ENCODE peak calls at places on chromosomes 3 and 15, in eight cellular contexts. One of them, this sample, is unnamed.

GRCh38 chr3:74271541-74271940 is 342.9 kb downstream of the CNTN3 start:
- DNase-seq in stimulated activated CD4-positive, alpha-beta T cell treated with anti-CD3 and anti-CD28 coated beads, Interleukin-2, amount 100 ng/mL, for 24 hours: no peak
- DNase-seq in astrocyte: no peak
- DNase-seq in M059J: no peak
- DNase-seq in coronary artery: no peak
- DNase-seq in GM10248: no peak
- DNase-seq in neural crest cell: no peak
- DNase-seq in naive thymus-derived CD4-positive, alpha-beta T cell: no peak
- DNase-seq in this sample: no peak

GRCh38 chr3:127789051-127789450 is 33.3 kb downstream of the MGLL start:
- DNase-seq in neural crest cell: no peak
- DNase-seq in naive thymus-derived CD4-positive, alpha-beta T cell: no peak
- DNase-seq in coronary artery: no peak
- DNase-seq in astrocyte: no peak
- DNase-seq in M059J: peak
- DNase-seq in GM10248: no peak
- DNase-seq in stimulated activated CD4-positive, alpha-beta T cell treated with anti-CD3 and anti-CD28 coated beads, Interleukin-2, amount 100 ng/mL, for 24 hours: no peak
- DNase-seq in this sample: no peak

GRCh38 chr3:138234401-138235179 is 47.5 kb downstream of the ARMC8 start:
- DNase-seq in astrocyte: peak
- DNase-seq in stimulated activated CD4-positive, alpha-beta T cell treated with anti-CD3 and anti-CD28 coated beads, Interleukin-2, amount 100 ng/mL, for 24 hours: no peak
- DNase-seq in GM10248: no peak
- DNase-seq in coronary artery: no peak
- DNase-seq in neural crest cell: no peak
- DNase-seq in M059J: peak
- DNase-seq in naive thymus-derived CD4-positive, alpha-beta T cell: no peak
- DNase-seq in this sample: no peak

GRCh38 chr3:149198611-149199010 is 23.0 kb downstream of the CP start:
- DNase-seq in coronary artery: no peak
- DNase-seq in stimulated activated CD4-positive, alpha-beta T cell treated with anti-CD3 and anti-CD28 coated beads, Interleukin-2, amount 100 ng/mL, for 24 hours: no peak
- DNase-seq in naive thymus-derived CD4-positive, alpha-beta T cell: no peak
- DNase-seq in M059J: peak
- DNase-seq in astrocyte: peak
- DNase-seq in GM10248: no peak
- DNase-seq in neural crest cell: no peak
- DNase-seq in this sample: no peak

GRCh38 chr3:41652931-41653330 is 309.0 kb downstream of the ULK4 start:
- DNase-seq in naive thymus-derived CD4-positive, alpha-beta T cell: no peak
- DNase-seq in GM10248: no peak
- DNase-seq in astrocyte: peak
- DNase-seq in stimulated activated CD4-positive, alpha-beta T cell treated with anti-CD3 and anti-CD28 coated beads, Interleukin-2, amount 100 ng/mL, for 24 hours: no peak
- DNase-seq in coronary artery: no peak
- DNase-seq in M059J: peak
- DNase-seq in neural crest cell: no peak
- DNase-seq in this sample: no peak

GRCh38 chr15:50148362-50148963 is 29.4 kb upstream of the ATP8B4 start:
- DNase-seq in M059J: peak
- DNase-seq in GM10248: no peak
- DNase-seq in naive thymus-derived CD4-positive, alpha-beta T cell: no peak
- DNase-seq in stimulated activated CD4-positive, alpha-beta T cell treated with anti-CD3 and anti-CD28 coated beads, Interleukin-2, amount 100 ng/mL, for 24 hours: no peak
- DNase-seq in astrocyte: peak
- DNase-seq in neural crest cell: peak
- DNase-seq in coronary artery: no peak
- DNase-seq in this sample: no peak

GRCh38 chr3:136612512-136612911 is 139.7 kb downstream of the STAG1 start:
- DNase-seq in astrocyte: peak
- DNase-seq in stimulated activated CD4-positive, alpha-beta T cell treated with anti-CD3 and anti-CD28 coated beads, Interleukin-2, amount 100 ng/mL, for 24 hours: no peak
- DNase-seq in neural crest cell: no peak
- DNase-seq in naive thymus-derived CD4-positive, alpha-beta T cell: no peak
- DNase-seq in M059J: no peak
- DNase-seq in GM10248: no peak
- DNase-seq in coronary artery: no peak
- DNase-seq in this sample: no peak

GRCh38 chr3:42892169-42892568 is 13.8 kb upstream of the ZNF662 start:
- DNase-seq in M059J: no peak
- DNase-seq in stimulated activated CD4-positive, alpha-beta T cell treated with anti-CD3 and anti-CD28 coated beads, Interleukin-2, amount 100 ng/mL, for 24 hours: no peak
- DNase-seq in neural crest cell: no peak
- DNase-seq in coronary artery: no peak
- DNase-seq in GM10248: no peak
- DNase-seq in astrocyte: peak
- DNase-seq in naive thymus-derived CD4-positive, alpha-beta T cell: no peak
- DNase-seq in this sample: no peak

GRCh38 chr3:16362781-16363180 is 97.8 kb downstream of the OXNAD1 start:
- DNase-seq in stimulated activated CD4-positive, alpha-beta T cell treated with anti-CD3 and anti-CD28 coated beads, Interleukin-2, amount 100 ng/mL, for 24 hours: no peak
- DNase-seq in coronary artery: no peak
- DNase-seq in M059J: peak
- DNase-seq in astrocyte: peak
- DNase-seq in neural crest cell: no peak
- DNase-seq in GM10248: no peak
- DNase-seq in naive thymus-derived CD4-positive, alpha-beta T cell: no peak
- DNase-seq in this sample: no peak

GRCh38 chr3:38542401-38543298 is 46.5 kb downstream of the EXOG start:
- DNase-seq in naive thymus-derived CD4-positive, alpha-beta T cell: no peak
- DNase-seq in neural crest cell: no peak
- DNase-seq in M059J: peak
- DNase-seq in astrocyte: no peak
- DNase-seq in coronary artery: peak
- DNase-seq in GM10248: no peak
- DNase-seq in stimulated activated CD4-positive, alpha-beta T cell treated with anti-CD3 and anti-CD28 coated beads, Interleukin-2, amount 100 ng/mL, for 24 hours: no peak
- DNase-seq in this sample: no peak

GRCh38 chr3:72767927-72768880 is 80.0 kb downstream of the SHQ1 start:
- DNase-seq in naive thymus-derived CD4-positive, alpha-beta T cell: no peak
- DNase-seq in coronary artery: no peak
- DNase-seq in M059J: no peak
- DNase-seq in astrocyte: no peak
- DNase-seq in neural crest cell: no peak
- DNase-seq in GM10248: no peak
- DNase-seq in stimulated activated CD4-positive, alpha-beta T cell treated with anti-CD3 and anti-CD28 coated beads, Interleukin-2, amount 100 ng/mL, for 24 hours: no peak
- DNase-seq in this sample: no peak

GRCh38 chr3:138137901-138138300 is 5.7 kb upstream of the A4GNT start:
- DNase-seq in coronary artery: no peak
- DNase-seq in stimulated activated CD4-positive, alpha-beta T cell treated with anti-CD3 and anti-CD28 coated beads, Interleukin-2, amount 100 ng/mL, for 24 hours: no peak
- DNase-seq in naive thymus-derived CD4-positive, alpha-beta T cell: no peak
- DNase-seq in GM10248: no peak
- DNase-seq in astrocyte: no peak
- DNase-seq in M059J: no peak
- DNase-seq in neural crest cell: no peak
- DNase-seq in this sample: no peak

GRCh38 chr3:22734207-22734606 is 468.9 kb upstream of the UBE2E2 start:
- DNase-seq in stimulated activated CD4-positive, alpha-beta T cell treated with anti-CD3 and anti-CD28 coated beads, Interleukin-2, amount 100 ng/mL, for 24 hours: no peak
- DNase-seq in coronary artery: no peak
- DNase-seq in GM10248: no peak
- DNase-seq in naive thymus-derived CD4-positive, alpha-beta T cell: no peak
- DNase-seq in neural crest cell: no peak
- DNase-seq in M059J: no peak
- DNase-seq in astrocyte: no peak
- DNase-seq in this sample: no peak

GRCh38 chr3:39447637-39448483 is 19.6 kb upstream of the MOBP start:
- DNase-seq in neural crest cell: peak
- DNase-seq in M059J: peak
- DNase-seq in stimulated activated CD4-positive, alpha-beta T cell treated with anti-CD3 and anti-CD28 coated beads, Interleukin-2, amount 100 ng/mL, for 24 hours: peak
- DNase-seq in naive thymus-derived CD4-positive, alpha-beta T cell: peak
- DNase-seq in astrocyte: peak
- DNase-seq in coronary artery: no peak
- DNase-seq in GM10248: peak
- DNase-seq in this sample: peak

GRCh38 chr3:170555329-170555728 is 30.5 kb downstream of the SLC7A14 start:
- DNase-seq in coronary artery: no peak
- DNase-seq in stimulated activated CD4-positive, alpha-beta T cell treated with anti-CD3 and anti-CD28 coated beads, Interleukin-2, amount 100 ng/mL, for 24 hours: no peak
- DNase-seq in GM10248: no peak
- DNase-seq in naive thymus-derived CD4-positive, alpha-beta T cell: no peak
- DNase-seq in neural crest cell: no peak
- DNase-seq in astrocyte: peak
- DNase-seq in M059J: no peak
- DNase-seq in this sample: no peak

GRCh38 chr15:67009576-67010569 is 55.5 kb upstream of the SMAD3 start:
- DNase-seq in neural crest cell: no peak
- DNase-seq in GM10248: no peak
- DNase-seq in naive thymus-derived CD4-positive, alpha-beta T cell: no peak
- DNase-seq in M059J: no peak
- DNase-seq in astrocyte: no peak
- DNase-seq in coronary artery: no peak
- DNase-seq in stimulated activated CD4-positive, alpha-beta T cell treated with anti-CD3 and anti-CD28 coated beads, Interleukin-2, amount 100 ng/mL, for 24 hours: no peak
- DNase-seq in this sample: no peak

GRCh38 chr3:183613366-183614293 is 21.8 kb upstream of the KLHL24 start:
- DNase-seq in stimulated activated CD4-positive, alpha-beta T cell treated with anti-CD3 and anti-CD28 coated beads, Interleukin-2, amount 100 ng/mL, for 24 hours: no peak
- DNase-seq in M059J: no peak
- DNase-seq in neural crest cell: no peak
- DNase-seq in coronary artery: no peak
- DNase-seq in GM10248: no peak
- DNase-seq in naive thymus-derived CD4-positive, alpha-beta T cell: no peak
- DNase-seq in astrocyte: no peak
- DNase-seq in this sample: no peak

GRCh38 chr3:148642214-148642613 is 55.5 kb upstream of the AGTR1 start:
- DNase-seq in coronary artery: no peak
- DNase-seq in GM10248: no peak
- DNase-seq in neural crest cell: no peak
- DNase-seq in naive thymus-derived CD4-positive, alpha-beta T cell: no peak
- DNase-seq in astrocyte: no peak
- DNase-seq in stimulated activated CD4-positive, alpha-beta T cell treated with anti-CD3 and anti-CD28 coated beads, Interleukin-2, amount 100 ng/mL, for 24 hours: no peak
- DNase-seq in M059J: no peak
- DNase-seq in this sample: no peak

GRCh38 chr15:101455291-101455916 is 34.1 kb downstream of the PCSK6 start:
- DNase-seq in GM10248: no peak
- DNase-seq in neural crest cell: no peak
- DNase-seq in coronary artery: peak
- DNase-seq in astrocyte: no peak
- DNase-seq in stimulated activated CD4-positive, alpha-beta T cell treated with anti-CD3 and anti-CD28 coated beads, Interleukin-2, amount 100 ng/mL, for 24 hours: no peak
- DNase-seq in naive thymus-derived CD4-positive, alpha-beta T cell: no peak
- DNase-seq in M059J: no peak
- DNase-seq in this sample: no peak

GRCh38 chr3:174431717-174432116 is 427.4 kb upstream of the NAALADL2 start:
- DNase-seq in stimulated activated CD4-positive, alpha-beta T cell treated with anti-CD3 and anti-CD28 coated beads, Interleukin-2, amount 100 ng/mL, for 24 hours: no peak
- DNase-seq in M059J: peak
- DNase-seq in naive thymus-derived CD4-positive, alpha-beta T cell: no peak
- DNase-seq in neural crest cell: no peak
- DNase-seq in GM10248: no peak
- DNase-seq in coronary artery: no peak
- DNase-seq in astrocyte: peak
- DNase-seq in this sample: no peak

GRCh38 chr3:69368129-69368741 is 17.7 kb downstream of the FRMD4B start:
- DNase-seq in naive thymus-derived CD4-positive, alpha-beta T cell: peak
- DNase-seq in astrocyte: no peak
- DNase-seq in coronary artery: no peak
- DNase-seq in M059J: peak
- DNase-seq in stimulated activated CD4-positive, alpha-beta T cell treated with anti-CD3 and anti-CD28 coated beads, Interleukin-2, amount 100 ng/mL, for 24 hours: no peak
- DNase-seq in GM10248: peak
- DNase-seq in neural crest cell: no peak
- DNase-seq in this sample: peak

GRCh38 chr3:15629860-15630597 is 28.5 kb downstream of the BTD start:
- DNase-seq in M059J: peak
- DNase-seq in naive thymus-derived CD4-positive, alpha-beta T cell: peak
- DNase-seq in coronary artery: no peak
- DNase-seq in astrocyte: peak
- DNase-seq in GM10248: peak
- DNase-seq in neural crest cell: peak
- DNase-seq in stimulated activated CD4-positive, alpha-beta T cell treated with anti-CD3 and anti-CD28 coated beads, Interleukin-2, amount 100 ng/mL, for 24 hours: peak
- DNase-seq in this sample: peak

GRCh38 chr3:154182975-154183374 is 61.8 kb downstream of the ARHGEF26 start:
- DNase-seq in neural crest cell: no peak
- DNase-seq in astrocyte: no peak
- DNase-seq in M059J: no peak
- DNase-seq in stimulated activated CD4-positive, alpha-beta T cell treated with anti-CD3 and anti-CD28 coated beads, Interleukin-2, amount 100 ng/mL, for 24 hours: no peak
- DNase-seq in coronary artery: no peak
- DNase-seq in naive thymus-derived CD4-positive, alpha-beta T cell: no peak
- DNase-seq in GM10248: no peak
- DNase-seq in this sample: no peak

GRCh38 chr15:67033521-67033920 is 31.9 kb upstream of the SMAD3 start:
- DNase-seq in stimulated activated CD4-positive, alpha-beta T cell treated with anti-CD3 and anti-CD28 coated beads, Interleukin-2, amount 100 ng/mL, for 24 hours: peak
- DNase-seq in coronary artery: peak
- DNase-seq in naive thymus-derived CD4-positive, alpha-beta T cell: peak
- DNase-seq in M059J: no peak
- DNase-seq in astrocyte: no peak
- DNase-seq in GM10248: no peak
- DNase-seq in neural crest cell: no peak
- DNase-seq in this sample: no peak

GRCh38 chr3:27596920-27597319 is 112.7 kb upstream of the SLC4A7 start:
- DNase-seq in naive thymus-derived CD4-positive, alpha-beta T cell: no peak
- DNase-seq in GM10248: no peak
- DNase-seq in coronary artery: no peak
- DNase-seq in neural crest cell: no peak
- DNase-seq in astrocyte: peak
- DNase-seq in stimulated activated CD4-positive, alpha-beta T cell treated with anti-CD3 and anti-CD28 coated beads, Interleukin-2, amount 100 ng/mL, for 24 hours: no peak
- DNase-seq in M059J: peak
- DNase-seq in this sample: no peak

GRCh38 chr15:96344706-96345559 is 14.4 kb downstream of the NR2F2 start:
- DNase-seq in astrocyte: no peak
- DNase-seq in neural crest cell: no peak
- DNase-seq in stimulated activated CD4-positive, alpha-beta T cell treated with anti-CD3 and anti-CD28 coated beads, Interleukin-2, amount 100 ng/mL, for 24 hours: no peak
- DNase-seq in coronary artery: peak
- DNase-seq in naive thymus-derived CD4-positive, alpha-beta T cell: no peak
- DNase-seq in GM10248: no peak
- DNase-seq in M059J: no peak
- DNase-seq in this sample: no peak

GRCh38 chr3:140599496-140599895 is 78.4 kb upstream of the TRIM42 start:
- DNase-seq in GM10248: no peak
- DNase-seq in coronary artery: no peak
- DNase-seq in astrocyte: no peak
- DNase-seq in M059J: no peak
- DNase-seq in naive thymus-derived CD4-positive, alpha-beta T cell: no peak
- DNase-seq in stimulated activated CD4-positive, alpha-beta T cell treated with anti-CD3 and anti-CD28 coated beads, Interleukin-2, amount 100 ng/mL, for 24 hours: no peak
- DNase-seq in neural crest cell: no peak
- DNase-seq in this sample: no peak

GRCh38 chr15:88704791-88705768 is 66.3 kb downstream of the ISG20 start:
- DNase-seq in GM10248: no peak
- DNase-seq in naive thymus-derived CD4-positive, alpha-beta T cell: peak
- DNase-seq in stimulated activated CD4-positive, alpha-beta T cell treated with anti-CD3 and anti-CD28 coated beads, Interleukin-2, amount 100 ng/mL, for 24 hours: peak
- DNase-seq in coronary artery: peak
- DNase-seq in M059J: peak
- DNase-seq in neural crest cell: no peak
- DNase-seq in astrocyte: peak
- DNase-seq in this sample: peak

GRCh38 chr3:182028081-182028480 is 316.4 kb downstream of the SOX2 start:
- DNase-seq in naive thymus-derived CD4-positive, alpha-beta T cell: no peak
- DNase-seq in neural crest cell: no peak
- DNase-seq in M059J: peak
- DNase-seq in coronary artery: no peak
- DNase-seq in stimulated activated CD4-positive, alpha-beta T cell treated with anti-CD3 and anti-CD28 coated beads, Interleukin-2, amount 100 ng/mL, for 24 hours: no peak
- DNase-seq in astrocyte: peak
- DNase-seq in GM10248: no peak
- DNase-seq in this sample: no peak

GRCh38 chr15:63999177-63999576 is 47.1 kb downstream of the DAPK2 start:
- DNase-seq in stimulated activated CD4-positive, alpha-beta T cell treated with anti-CD3 and anti-CD28 coated beads, Interleukin-2, amount 100 ng/mL, for 24 hours: no peak
- DNase-seq in GM10248: no peak
- DNase-seq in neural crest cell: no peak
- DNase-seq in coronary artery: no peak
- DNase-seq in M059J: no peak
- DNase-seq in astrocyte: no peak
- DNase-seq in naive thymus-derived CD4-positive, alpha-beta T cell: no peak
- DNase-seq in this sample: no peak

GRCh38 chr15:75785771-75786563 is 57.3 kb upstream of the UBE2Q2 start:
- DNase-seq in naive thymus-derived CD4-positive, alpha-beta T cell: no peak
- DNase-seq in M059J: peak
- DNase-seq in stimulated activated CD4-positive, alpha-beta T cell treated with anti-CD3 and anti-CD28 coated beads, Interleukin-2, amount 100 ng/mL, for 24 hours: no peak
- DNase-seq in coronary artery: no peak
- DNase-seq in astrocyte: no peak
- DNase-seq in neural crest cell: peak
- DNase-seq in GM10248: no peak
- DNase-seq in this sample: no peak

GRCh38 chr15:70528270-70528706 is 235.1 kb downstream of the UACA start:
- DNase-seq in neural crest cell: no peak
- DNase-seq in coronary artery: peak
- DNase-seq in stimulated activated CD4-positive, alpha-beta T cell treated with anti-CD3 and anti-CD28 coated beads, Interleukin-2, amount 100 ng/mL, for 24 hours: peak
- DNase-seq in naive thymus-derived CD4-positive, alpha-beta T cell: peak
- DNase-seq in GM10248: peak
- DNase-seq in M059J: peak
- DNase-seq in astrocyte: peak
- DNase-seq in this sample: peak

GRCh38 chr3:186255703-186256331 is 106.2 kb downstream of the DGKG start:
- DNase-seq in neural crest cell: no peak
- DNase-seq in naive thymus-derived CD4-positive, alpha-beta T cell: no peak
- DNase-seq in coronary artery: no peak
- DNase-seq in GM10248: peak
- DNase-seq in astrocyte: no peak
- DNase-seq in M059J: no peak
- DNase-seq in stimulated activated CD4-positive, alpha-beta T cell treated with anti-CD3 and anti-CD28 coated beads, Interleukin-2, amount 100 ng/mL, for 24 hours: peak
- DNase-seq in this sample: peak

GRCh38 chr15:40857601-40858351 is 13.9 kb downstream of the SPINT1 start:
- DNase-seq in GM10248: peak
- DNase-seq in M059J: peak
- DNase-seq in coronary artery: no peak
- DNase-seq in stimulated activated CD4-positive, alpha-beta T cell treated with anti-CD3 and anti-CD28 coated beads, Interleukin-2, amount 100 ng/mL, for 24 hours: peak
- DNase-seq in naive thymus-derived CD4-positive, alpha-beta T cell: peak
- DNase-seq in neural crest cell: peak
- DNase-seq in astrocyte: no peak
- DNase-seq in this sample: peak

This sample was measured in naive B cell.